ENCODE peak calls at places on chromosome 1, in seven cellular contexts. Y, I, R, D, L, U and K are unnamed samples.

GRCh38 chr1:159279754-159280153 is 22.4 kb upstream of the FCER1A start:
- DNase-seq in Y (no peak), L (no peak), R (no peak), I (no peak), D (no peak), U (peak), K (no peak)

GRCh38 chr1:110672001-110672752 is 2.6 kb downstream of the KCNA3 start:
- DNase-seq in D (no peak), R (peak), Y (no peak), L (no peak), I (peak), U (no peak), K (peak)

GRCh38 chr1:238199325-238199724 is 308.6 kb upstream of the ZP4 start:
- DNase-seq in L (no peak), Y (no peak), I (no peak), R (no peak), U (no peak), D (no peak), K (no peak)

GRCh38 chr1:98294127-98294526 is 367.4 kb upstream of the SNX7 start:
- DNase-seq in U (no peak), Y (no peak), D (no peak), L (no peak), I (no peak), R (no peak), K (no peak)

GRCh38 chr1:15351301-15351700 is 58.4 kb upstream of the EFHD2 start:
- DNase-seq in Y (no peak), I (peak), L (no peak), U (peak), D (no peak), R (no peak), K (no peak)

GRCh38 chr1:225816643-225817538 is 7.0 kb downstream of the EPHX1 start:
- DNase-seq in L (peak), U (no peak), Y (no peak), D (no peak), R (no peak), I (peak), K (no peak)

GRCh38 chr1:203200059-203200553 is 13.6 kb upstream of the CHI3L1 start:
- DNase-seq in I (peak), L (no peak), R (no peak), Y (no peak), D (no peak), U (peak), K (no peak)

GRCh38 chr1:38360807-38361206 is 314.2 kb upstream of the POU3F1 start:
- DNase-seq in R (no peak), L (no peak), D (no peak), I (no peak), Y (no peak), U (no peak), K (no peak)

GRCh38 chr1:18949689-18950414 is 6.6 kb downstream of the IFFO2 start:
- DNase-seq in Y (no peak), I (peak), R (peak), D (no peak), L (peak), U (peak), K (peak)

GRCh38 chr1:55155522-55155921 is 59.6 kb downstream of the USP24 start:
- DNase-seq in Y (no peak), L (peak), R (no peak), D (no peak), U (peak), I (peak), K (no peak)

GRCh38 chr1:28508435-28508754 is 2.6 kb downstream of the RCC1 start:
- DNase-seq in D (no peak), Y (no peak), L (no peak), U (peak), R (no peak), I (peak), K (no peak)

GRCh38 chr1:167492509-167492910 is 25.8 kb downstream of the CD247 start:
- DNase-seq in L (no peak), I (no peak), U (no peak), R (no peak), D (no peak), Y (no peak), K (no peak)

GRCh38 chr1:154213274-154213673 is 7.1 kb upstream of the CFAP141 start:
- DNase-seq in L (no peak), R (no peak), D (no peak), I (no peak), U (no peak), Y (no peak), K (no peak)

GRCh38 chr1:54866801-54867716 is 19.9 kb downstream of the DHCR24 start:
- DNase-seq in D (no peak), U (no peak), L (no peak), R (no peak), Y (no peak), I (no peak), K (no peak)

GRCh38 chr1:202160377-202160940 is at the start of gene PTPN7:
- DNase-seq in I (no peak), D (no peak), L (no peak), U (no peak), Y (no peak), R (peak), K (peak)

GRCh38 chr1:70674981-70675685 is 264.1 kb downstream of the CTH start:
- DNase-seq in I (no peak), U (no peak), Y (no peak), R (no peak), D (no peak), L (no peak), K (no peak)

GRCh38 chr1:169115891-169116585 is 9.5 kb downstream of the ATP1B1 start:
- DNase-seq in I (peak), U (no peak), D (peak), L (no peak), R (peak), Y (no peak), K (peak)

GRCh38 chr1:203048555-203049051 is 22.3 kb downstream of the PPFIA4 start:
- DNase-seq in U (no peak), L (no peak), D (no peak), Y (no peak), I (no peak), R (no peak), K (no peak)

GRCh38 chr1:202578565-202578964 is 131.7 kb downstream of the SYT2 start:
- DNase-seq in L (no peak), U (no peak), R (no peak), D (no peak), Y (no peak), I (peak), K (no peak)

GRCh38 chr1:9590201-9590600 is 1.5 kb downstream of the TMEM201 start:
- DNase-seq in I (no peak), D (no peak), U (no peak), Y (no peak), R (no peak), L (no peak), K (no peak)

GRCh38 chr1:185998391-185998790 is 264.2 kb downstream of the HMCN1 start:
- DNase-seq in R (no peak), D (no peak), I (no peak), Y (no peak), U (peak), L (no peak), K (no peak)

GRCh38 chr1:153260473-153260979 is 1.0 kb downstream of the LORICRIN start:
- DNase-seq in Y (no peak), R (peak), U (no peak), D (no peak), I (peak), L (no peak), K (peak)

GRCh38 chr1:150566589-150567340 is 12.6 kb downstream of the MCL1 start:
- DNase-seq in U (peak), R (no peak), D (peak), I (no peak), Y (no peak), L (peak), K (no peak)

GRCh38 chr1:150567341-150567716 is 12.1 kb downstream of the MCL1 start:
- DNase-seq in L (no peak), U (no peak), Y (no peak), I (peak), R (peak), D (peak), K (peak)

GRCh38 chr1:150568567-150568966 is 10.8 kb downstream of the MCL1 start:
- DNase-seq in L (no peak), D (no peak), U (no peak), Y (no peak), R (no peak), I (no peak), K (peak)

GRCh38 chr1:150564051-150564991 is 15.1 kb downstream of the MCL1 start:
- DNase-seq in L (no peak), U (peak), I (peak), D (no peak), R (no peak), Y (no peak), K (no peak)

GRCh38 chr1:150567717-150568561 is 11.5 kb downstream of the MCL1 start:
- DNase-seq in L (peak), U (peak), R (no peak), D (peak), Y (no peak), I (peak), K (peak)
- TF ChIP-seq CTCF in L (no peak), U (peak), R (no peak), D (no peak), Y (no peak), I (no peak), K (no peak)

DNA sequence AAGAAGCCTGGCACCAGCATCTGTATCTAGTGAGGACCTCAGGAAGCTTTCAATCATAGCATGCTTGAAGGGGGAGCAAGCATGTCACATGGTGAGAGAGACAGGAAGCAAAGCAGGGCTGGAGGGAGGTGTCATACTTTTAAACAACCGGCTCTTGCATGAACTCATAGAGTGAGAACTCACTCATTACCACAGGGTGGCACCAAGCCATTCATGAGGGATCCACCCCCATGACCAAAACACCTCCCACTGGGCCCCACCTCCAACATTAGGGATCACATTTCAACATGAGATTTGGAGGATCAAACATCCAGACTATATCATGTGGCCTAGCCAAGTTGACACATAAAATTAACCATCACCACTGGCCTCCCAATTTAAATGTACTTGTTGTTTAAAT is 125.1 kb upstream of the KCND3 start:
- DNase-seq in Y (no peak), U (peak), L (no peak), I (no peak), D (no peak), R (no peak), K (no peak)
- TF ChIP-seq CTCF in Y (no peak), U (no peak), L (no peak), I (no peak), D (no peak), R (no peak), K (no peak)

DNA sequence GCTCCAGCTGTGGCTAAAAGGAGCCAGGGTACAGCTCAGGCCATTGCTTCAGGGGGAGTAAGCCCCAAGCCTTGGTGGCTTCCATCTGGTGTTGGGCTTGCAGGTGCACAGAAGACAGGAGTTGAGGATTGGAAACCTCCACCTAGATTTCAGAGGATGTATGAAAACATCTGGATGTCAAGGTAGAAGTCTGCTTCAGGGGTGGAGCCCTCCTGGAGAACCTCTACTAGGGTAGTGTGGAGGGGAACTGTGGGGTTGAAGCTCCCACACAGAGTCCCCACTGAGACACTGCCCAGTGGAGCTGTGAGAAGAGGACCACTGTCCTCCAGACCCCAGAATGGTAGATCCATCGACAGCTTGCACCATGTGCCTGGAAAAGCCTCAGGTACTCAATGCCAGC is 183.0 kb downstream of the PDE4B start:
- DNase-seq in Y (no peak), R (no peak), D (no peak), I (no peak), L (no peak), U (no peak), K (no peak)
- TF ChIP-seq CTCF in Y (no peak), R (no peak), D (no peak), I (no peak), L (no peak), U (no peak), K (no peak)

GRCh38 chr1:66542314-66542713 is 8.4 kb downstream of the SGIP1 start:
- DNase-seq in U (no peak), I (no peak), L (no peak), R (no peak), Y (no peak), D (no peak), K (no peak)
- TF ChIP-seq CTCF in U (no peak), I (no peak), L (no peak), R (no peak), Y (no peak), D (no peak), K (no peak)

GRCh38 chr1:197692965-197693364 is 82.3 kb downstream of the DENND1B start:
- DNase-seq in I (peak), L (peak), D (no peak), Y (no peak), R (peak), U (peak), K (peak)
- TF ChIP-seq CTCF in I (peak), L (no peak), D (no peak), Y (no peak), R (peak), U (peak), K (peak)

GRCh38 chr1:67500413-67500959 is 70.3 kb upstream of the SERBP1 start:
- DNase-seq in Y (peak), D (peak), I (peak), U (peak), R (peak), L (peak), K (peak)
- TF ChIP-seq CTCF in Y (peak), D (peak), I (peak), U (peak), R (peak), L (peak), K (peak)

GRCh38 chr1:114723915-114724314 is 7.3 kb upstream of the NRAS start:
- DNase-seq in I (no peak), L (no peak), U (no peak), Y (no peak), D (no peak), R (no peak), K (no peak)
- TF ChIP-seq CTCF in I (no peak), L (no peak), U (no peak), Y (no peak), D (no peak), R (no peak), K (no peak)

DNA sequence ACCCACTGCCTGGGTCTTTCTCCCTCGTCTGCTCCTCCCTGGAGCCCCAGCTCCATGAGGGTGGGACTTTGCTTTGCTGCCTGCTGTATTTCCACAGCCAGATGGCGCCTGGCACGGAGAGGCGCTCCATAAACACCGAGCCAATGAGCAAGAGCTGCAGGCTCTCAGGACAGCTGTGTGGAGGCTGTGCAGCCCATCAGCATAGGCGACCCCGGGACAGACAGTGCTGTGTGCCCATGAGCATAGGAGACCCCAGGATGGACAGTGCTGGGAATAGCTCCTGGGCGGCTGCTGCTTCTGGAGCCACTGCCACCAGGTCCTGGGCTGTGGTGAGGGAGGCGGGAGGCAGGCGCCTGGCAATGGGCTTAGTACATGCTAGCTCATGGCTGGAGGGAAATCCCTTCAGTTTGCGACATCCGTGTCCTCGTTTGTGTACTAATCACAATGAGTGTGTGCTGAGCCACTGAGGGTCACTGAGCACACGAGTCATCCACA is 29.2 kb downstream of the CEP104 start:
- DNase-seq in U (no peak), D (peak), Y (no peak), I (no peak), L (no peak), R (no peak), K (no peak)
- TF ChIP-seq CTCF in U (no peak), D (no peak), Y (no peak), I (no peak), L (no peak), R (no peak), K (no peak)

GRCh38 chr1:156703741-156704140 is 1.6 kb downstream of the CRABP2 start:
- DNase-seq in Y (no peak), I (no peak), U (no peak), R (no peak), L (no peak), D (no peak), K (no peak)
- TF ChIP-seq CTCF in Y (no peak), I (no peak), U (no peak), R (no peak), L (no peak), D (no peak), K (no peak)